ENCODE peak calls at places on chromosomes 6 and 20, in eight cellular contexts. One of them, this sample, is unnamed.

GRCh38 chr6:93447874-93448273 is 28.5 kb upstream of the EPHA7 start:
- DNase-seq in CD8-positive, alpha-beta T cell: no peak
- DNase-seq in GM12864: no peak
- DNase-seq in foreskin fibroblast: no peak
- DNase-seq in Panc1: no peak
- DNase-seq in AG09309: no peak
- DNase-seq in Peyer's patch: no peak
- DNase-seq in AG04450: no peak
- DNase-seq in this sample: peak

GRCh38 chr6:22221211-22221610 is 75.6 kb downstream of the PRL start:
- DNase-seq in CD8-positive, alpha-beta T cell: no peak
- DNase-seq in GM12864: no peak
- DNase-seq in foreskin fibroblast: no peak
- DNase-seq in Panc1: no peak
- DNase-seq in AG09309: no peak
- DNase-seq in Peyer's patch: no peak
- DNase-seq in AG04450: no peak
- DNase-seq in this sample: no peak

GRCh38 chr20:137668-138131 is 4.7 kb upstream of the DEFB126 start:
- DNase-seq in CD8-positive, alpha-beta T cell: no peak
- DNase-seq in GM12864: no peak
- DNase-seq in foreskin fibroblast: no peak
- DNase-seq in Panc1: no peak
- DNase-seq in AG09309: no peak
- DNase-seq in Peyer's patch: no peak
- DNase-seq in AG04450: no peak
- DNase-seq in this sample: peak

GRCh38 chr20:35954907-35955251 is 577 bp upstream of the SCAND1 start:
- DNase-seq in CD8-positive, alpha-beta T cell: peak
- DNase-seq in GM12864: no peak
- DNase-seq in foreskin fibroblast: peak
- DNase-seq in Panc1: no peak
- DNase-seq in AG09309: no peak
- DNase-seq in Peyer's patch: peak
- DNase-seq in AG04450: no peak
- DNase-seq in this sample: peak

GRCh38 chr6:15715060-15715459 is 52.2 kb upstream of the DTNBP1 start:
- DNase-seq in CD8-positive, alpha-beta T cell: no peak
- DNase-seq in GM12864: no peak
- DNase-seq in foreskin fibroblast: no peak
- DNase-seq in Panc1: no peak
- DNase-seq in AG09309: no peak
- DNase-seq in Peyer's patch: no peak
- DNase-seq in AG04450: no peak
- DNase-seq in this sample: no peak

GRCh38 chr20:57797401-57797800 is 87.6 kb upstream of the PMEPA1 start:
- DNase-seq in CD8-positive, alpha-beta T cell: no peak
- DNase-seq in GM12864: no peak
- DNase-seq in foreskin fibroblast: no peak
- DNase-seq in Panc1: no peak
- DNase-seq in AG09309: no peak
- DNase-seq in Peyer's patch: no peak
- DNase-seq in AG04450: no peak
- DNase-seq in this sample: no peak

GRCh38 chr6:123309130-123309529 is 313.1 kb downstream of the CLVS2 start:
- DNase-seq in CD8-positive, alpha-beta T cell: no peak
- DNase-seq in GM12864: no peak
- DNase-seq in foreskin fibroblast: no peak
- DNase-seq in Panc1: no peak
- DNase-seq in AG09309: no peak
- DNase-seq in Peyer's patch: no peak
- DNase-seq in AG04450: no peak
- DNase-seq in this sample: no peak

GRCh38 chr6:155026366-155027045 is 31.4 kb downstream of the TIAM2 start:
- DNase-seq in CD8-positive, alpha-beta T cell: no peak
- DNase-seq in GM12864: no peak
- DNase-seq in foreskin fibroblast: peak
- DNase-seq in Panc1: peak
- DNase-seq in AG09309: peak
- DNase-seq in Peyer's patch: no peak
- DNase-seq in AG04450: peak
- DNase-seq in this sample: peak

GRCh38 chr6:32191696-32192607 is 491 bp downstream of the GPSM3 start:
- DNase-seq in CD8-positive, alpha-beta T cell: no peak
- DNase-seq in GM12864: no peak
- DNase-seq in foreskin fibroblast: no peak
- DNase-seq in Panc1: no peak
- DNase-seq in AG09309: no peak
- DNase-seq in Peyer's patch: no peak
- DNase-seq in AG04450: no peak
- DNase-seq in this sample: no peak

GRCh38 chr6:32190054-32190945 is at the start of gene PBX2:
- DNase-seq in CD8-positive, alpha-beta T cell: peak
- DNase-seq in GM12864: peak
- DNase-seq in foreskin fibroblast: peak
- DNase-seq in Panc1: no peak
- DNase-seq in AG09309: peak
- DNase-seq in Peyer's patch: peak
- DNase-seq in AG04450: peak
- DNase-seq in this sample: peak

GRCh38 chr6:32190946-32191677 is 1.1 kb upstream of the PBX2 start:
- DNase-seq in CD8-positive, alpha-beta T cell: no peak
- DNase-seq in GM12864: no peak
- DNase-seq in foreskin fibroblast: no peak
- DNase-seq in Panc1: no peak
- DNase-seq in AG09309: no peak
- DNase-seq in Peyer's patch: no peak
- DNase-seq in AG04450: no peak
- DNase-seq in this sample: no peak

GRCh38 chr6:32194388-32194787 is 1.9 kb upstream of the GPSM3 start:
- DNase-seq in CD8-positive, alpha-beta T cell: no peak
- DNase-seq in GM12864: no peak
- DNase-seq in foreskin fibroblast: no peak
- DNase-seq in Panc1: no peak
- DNase-seq in AG09309: no peak
- DNase-seq in Peyer's patch: no peak
- DNase-seq in AG04450: no peak
- DNase-seq in this sample: no peak

DNA sequence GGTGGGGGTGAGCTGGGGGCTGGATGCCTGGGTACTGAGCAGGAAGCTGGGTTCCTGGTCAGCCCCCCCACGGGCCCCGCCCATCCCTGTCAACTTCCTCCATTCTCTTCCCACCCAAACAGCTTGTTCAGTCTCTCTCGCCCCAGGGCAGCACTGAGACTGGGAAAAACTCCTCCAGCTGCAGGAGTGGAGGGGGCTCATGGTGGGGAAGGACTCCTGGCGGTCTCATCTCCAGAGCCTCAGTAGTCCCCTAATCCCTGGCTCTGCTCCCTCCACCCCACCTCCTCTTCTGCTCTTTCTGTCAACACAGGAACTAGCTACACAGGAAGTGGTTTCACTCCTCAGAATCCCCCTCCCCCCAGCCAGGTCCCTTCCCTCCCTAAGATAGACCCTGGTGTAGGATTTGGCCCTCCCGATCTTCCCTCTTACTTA is at the start of gene GPSM3:
- DNase-seq in CD8-positive, alpha-beta T cell: peak
- DNase-seq in GM12864: no peak
- DNase-seq in foreskin fibroblast: peak
- DNase-seq in Panc1: no peak
- DNase-seq in AG09309: no peak
- DNase-seq in Peyer's patch: peak
- DNase-seq in AG04450: no peak
- DNase-seq in this sample: peak
- H3K4me3 ChIP-seq in CD8-positive, alpha-beta T cell: peak
- H3K4me3 ChIP-seq in GM12864: peak
- H3K4me3 ChIP-seq in foreskin fibroblast: no peak
- H3K4me3 ChIP-seq in Panc1: no peak
- H3K4me3 ChIP-seq in AG09309: no peak
- H3K4me3 ChIP-seq in Peyer's patch: peak
- H3K4me3 ChIP-seq in AG04450: peak
- H3K4me3 ChIP-seq in this sample: peak

GRCh38 chr6:33414592-33415271 is 3.2 kb downstream of the CUTA start:
- DNase-seq in CD8-positive, alpha-beta T cell: no peak
- DNase-seq in GM12864: no peak
- DNase-seq in foreskin fibroblast: peak
- DNase-seq in Panc1: no peak
- DNase-seq in AG09309: no peak
- DNase-seq in Peyer's patch: no peak
- DNase-seq in AG04450: no peak
- DNase-seq in this sample: no peak
- TF ChIP-seq CTCF in CD8-positive, alpha-beta T cell: peak
- TF ChIP-seq CTCF in GM12864: peak
- TF ChIP-seq CTCF in foreskin fibroblast: peak
- TF ChIP-seq CTCF in Panc1: peak
- TF ChIP-seq CTCF in AG09309: peak
- TF ChIP-seq CTCF in Peyer's patch: no peak
- TF ChIP-seq CTCF in AG04450: peak
- TF ChIP-seq CTCF in this sample: peak

DNA sequence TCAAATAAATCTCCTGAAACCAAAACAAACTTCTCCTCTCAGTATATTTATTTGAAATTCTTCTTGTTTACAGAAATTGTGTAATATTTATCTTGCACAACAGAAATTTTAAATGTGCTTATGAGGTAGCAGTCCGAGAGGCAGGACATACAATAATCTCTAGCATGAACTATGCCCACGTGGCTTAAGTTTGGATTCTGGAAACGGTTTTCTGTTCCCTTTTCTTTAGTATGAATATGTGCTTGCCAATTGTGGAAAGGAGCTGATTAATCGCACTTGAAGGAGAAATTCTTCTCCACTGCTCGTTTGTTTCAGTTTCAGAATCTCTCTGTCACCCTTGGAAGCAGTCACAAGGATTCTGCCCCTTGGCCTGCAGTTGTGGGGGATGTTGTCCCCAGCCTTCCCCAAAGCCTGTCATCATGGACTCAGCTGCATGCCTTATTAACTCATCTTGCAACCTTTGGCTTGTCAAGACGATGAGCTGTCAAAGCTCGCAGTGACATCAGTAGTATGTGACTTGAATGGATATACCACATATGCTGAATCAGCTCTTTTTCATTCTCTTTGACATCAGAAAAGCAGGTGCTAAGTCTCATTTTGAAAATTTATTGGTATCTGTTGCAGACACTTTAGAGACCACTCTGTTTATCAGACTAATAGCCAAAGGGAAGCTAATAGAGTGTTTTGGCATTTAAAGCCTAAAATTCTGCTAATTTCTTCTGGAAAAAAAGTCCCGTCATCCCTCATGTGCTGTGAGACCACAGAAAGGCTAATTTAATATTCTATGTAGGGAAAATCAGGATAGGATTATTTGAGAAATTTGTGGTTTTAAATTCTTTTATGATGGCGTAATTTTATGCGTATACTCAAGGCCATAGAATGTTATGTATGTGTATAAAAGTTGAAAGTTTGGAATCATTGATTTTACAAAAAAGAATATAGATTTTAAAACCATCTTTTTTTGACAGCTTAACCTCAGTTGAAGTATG is 186.8 kb downstream of the ARID1B start:
- DNase-seq in CD8-positive, alpha-beta T cell: no peak
- DNase-seq in GM12864: no peak
- DNase-seq in foreskin fibroblast: peak
- DNase-seq in Panc1: no peak
- DNase-seq in AG09309: no peak
- DNase-seq in Peyer's patch: no peak
- DNase-seq in AG04450: no peak
- DNase-seq in this sample: peak
- H3K4me3 ChIP-seq in CD8-positive, alpha-beta T cell: no peak
- H3K4me3 ChIP-seq in GM12864: peak
- H3K4me3 ChIP-seq in foreskin fibroblast: peak
- H3K4me3 ChIP-seq in Panc1: peak
- H3K4me3 ChIP-seq in AG09309: peak
- H3K4me3 ChIP-seq in Peyer's patch: peak
- H3K4me3 ChIP-seq in AG04450: peak
- H3K4me3 ChIP-seq in this sample: peak

GRCh38 chr6:111565316-111566221 is 40.1 kb downstream of the TRAF3IP2 start:
- DNase-seq in CD8-positive, alpha-beta T cell: no peak
- DNase-seq in GM12864: peak
- DNase-seq in foreskin fibroblast: no peak
- DNase-seq in Panc1: no peak
- DNase-seq in AG09309: no peak
- DNase-seq in Peyer's patch: no peak
- DNase-seq in AG04450: no peak
- DNase-seq in this sample: no peak
- TF ChIP-seq CTCF in CD8-positive, alpha-beta T cell: no peak
- TF ChIP-seq CTCF in GM12864: peak
- TF ChIP-seq CTCF in foreskin fibroblast: no peak
- TF ChIP-seq CTCF in Panc1: no peak
- TF ChIP-seq CTCF in AG09309: peak
- TF ChIP-seq CTCF in Peyer's patch: peak
- TF ChIP-seq CTCF in AG04450: no peak
- TF ChIP-seq CTCF in this sample: peak

GRCh38 chr6:127518212-127518709 is 874 bp downstream of the MTCL3 start:
- DNase-seq in CD8-positive, alpha-beta T cell: no peak
- DNase-seq in GM12864: no peak
- DNase-seq in foreskin fibroblast: no peak
- DNase-seq in Panc1: no peak
- DNase-seq in AG09309: no peak
- DNase-seq in Peyer's patch: no peak
- DNase-seq in AG04450: no peak
- DNase-seq in this sample: no peak
- H3K4me3 ChIP-seq in CD8-positive, alpha-beta T cell: no peak
- H3K4me3 ChIP-seq in GM12864: no peak
- H3K4me3 ChIP-seq in foreskin fibroblast: no peak
- H3K4me3 ChIP-seq in Panc1: peak
- H3K4me3 ChIP-seq in AG09309: peak
- H3K4me3 ChIP-seq in Peyer's patch: peak
- H3K4me3 ChIP-seq in AG04450: peak
- H3K4me3 ChIP-seq in this sample: peak

GRCh38 chr20:23361651-23362391 is at the start of gene GZF1:
- DNase-seq in CD8-positive, alpha-beta T cell: peak
- DNase-seq in GM12864: peak
- DNase-seq in foreskin fibroblast: peak
- DNase-seq in Panc1: peak
- DNase-seq in AG09309: peak
- DNase-seq in Peyer's patch: peak
- DNase-seq in AG04450: peak
- DNase-seq in this sample: peak
- TF ChIP-seq CTCF in CD8-positive, alpha-beta T cell: peak
- TF ChIP-seq CTCF in GM12864: no peak
- TF ChIP-seq CTCF in foreskin fibroblast: no peak
- TF ChIP-seq CTCF in Panc1: no peak
- TF ChIP-seq CTCF in AG09309: no peak
- TF ChIP-seq CTCF in Peyer's patch: peak
- TF ChIP-seq CTCF in AG04450: no peak
- TF ChIP-seq CTCF in this sample: no peak

GRCh38 chr20:50433001-50433400 is 77.2 kb upstream of the PTPN1 start:
- DNase-seq in CD8-positive, alpha-beta T cell: no peak
- DNase-seq in GM12864: no peak
- DNase-seq in foreskin fibroblast: no peak
- DNase-seq in Panc1: no peak
- DNase-seq in AG09309: no peak
- DNase-seq in Peyer's patch: no peak
- DNase-seq in AG04450: no peak
- DNase-seq in this sample: no peak
- H3K4me3 ChIP-seq in CD8-positive, alpha-beta T cell: no peak
- H3K4me3 ChIP-seq in GM12864: no peak
- H3K4me3 ChIP-seq in foreskin fibroblast: no peak
- H3K4me3 ChIP-seq in Panc1: no peak
- H3K4me3 ChIP-seq in AG09309: no peak
- H3K4me3 ChIP-seq in Peyer's patch: no peak
- H3K4me3 ChIP-seq in AG04450: no peak
- H3K4me3 ChIP-seq in this sample: no peak